ENCODE peak calls at places on chromosomes 5 and 9, in eight cellular contexts. H is body of pancreas, T is fibroblast of lung, D is psoas muscle, X is suprapubic skin, G is kidney, J is A549, R is right atrium auricular region. F is an unnamed sample.

GRCh38 chr5:122076023-122076422 is 2.0 kb downstream of the LOX start:
- DNase-seq in H (no peak), T (peak; percentile 62), D (no peak), X (no peak), G (no peak), J (no peak), R (no peak), F (no peak)

GRCh38 chr9:98989036-98990000 is 45.6 kb downstream of the COL15A1 start:
- DNase-seq in H (no peak), T (peak; percentile 100), D (peak; percentile 89), X (peak; percentile 86), G (peak; percentile 89), J (peak; percentile 86), R (peak; percentile 96), F (peak; percentile 89)

GRCh38 chr5:137395011-137395755 is 103.9 kb downstream of the SPOCK1 start:
- DNase-seq in H (no peak), T (no peak), D (no peak), X (no peak), G (no peak), J (no peak), R (no peak), F (no peak)

GRCh38 chr9:130912932-130913598 is 16.5 kb upstream of the QRFP start:
- DNase-seq in H (no peak), T (peak; percentile 81), D (peak; percentile 87), X (no peak), G (peak; percentile 88), J (no peak), R (peak; percentile 75), F (no peak)

GRCh38 chr5:169146158-169146557 is 154.8 kb downstream of the SLIT3 start:
- DNase-seq in H (no peak), T (no peak), D (peak; percentile 59), X (peak; percentile 82), G (no peak), J (no peak), R (no peak), F (no peak)

GRCh38 chr5:32753765-32754164 is 42.6 kb downstream of the NPR3 start:
- DNase-seq in H (no peak), T (peak; percentile 60), D (no peak), X (no peak), G (no peak), J (no peak), R (no peak), F (no peak)

GRCh38 chr5:28403846-28404245 is 1365.5 kb upstream of the CDH9 start:
- DNase-seq in H (no peak), T (no peak), D (no peak), X (no peak), G (no peak), J (no peak), R (no peak), F (no peak)

GRCh38 chr9:95266649-95267048 is 50.9 kb downstream of the FANCC start:
- DNase-seq in H (no peak), T (no peak), D (no peak), X (no peak), G (no peak), J (no peak), R (no peak), F (no peak)

GRCh38 chr5:148623101-148623500 is 31.2 kb downstream of the HTR4 start:
- DNase-seq in H (no peak), T (no peak), D (no peak), X (no peak), G (no peak), J (no peak), R (no peak), F (no peak)

GRCh38 chr5:89342106-89342876 is 459.3 kb upstream of the MEF2C start:
- DNase-seq in H (no peak), T (peak; percentile 65), D (no peak), X (no peak), G (no peak), J (no peak), R (no peak), F (no peak)

GRCh38 chr9:134550584-134550983 is 91.0 kb upstream of the COL5A1 start:
- DNase-seq in H (no peak), T (no peak), D (peak; percentile 30), X (no peak), G (peak; percentile 16), J (no peak), R (no peak), F (no peak)

GRCh38 chr5:130643321-130643720 is 521.7 kb downstream of the HINT1 start:
- DNase-seq in H (no peak), T (no peak), D (no peak), X (no peak), G (no peak), J (no peak), R (no peak), F (no peak)

GRCh38 chr9:130138791-130139190 is 33.4 kb upstream of the NCS1 start:
- DNase-seq in H (peak; percentile 18), T (peak; percentile 96), D (peak; percentile 70), X (peak; percentile 73), G (no peak), J (no peak), R (peak; percentile 80), F (peak; percentile 78)

GRCh38 chr5:99030871-99031440 is 102.1 kb upstream of the CHD1 start:
- DNase-seq in H (no peak), T (no peak), D (no peak), X (no peak), G (no peak), J (no peak), R (no peak), F (no peak)
- TF ChIP-seq CTCF in H (no peak), T (no peak), D (no peak), X (no peak), G (no peak), J (no peak), R (no peak), F (no peak)

GRCh38 chr9:84866402-84866801 is 196.9 kb downstream of the NTRK2 start:
- DNase-seq in H (no peak), T (no peak), D (no peak), X (no peak), G (no peak), J (no peak), R (no peak), F (no peak)

GRCh38 chr9:84862308-84862707 is 192.8 kb downstream of the NTRK2 start:
- DNase-seq in H (no peak), T (no peak), D (no peak), X (no peak), G (no peak), J (no peak), R (no peak), F (no peak)

GRCh38 chr9:84860423-84861115 is 191.0 kb downstream of the NTRK2 start:
- DNase-seq in H (no peak), T (no peak), D (no peak), X (no peak), G (no peak), J (no peak), R (no peak), F (no peak)

GRCh38 chr9:84863372-84863771 is 193.8 kb downstream of the NTRK2 start:
- DNase-seq in H (no peak), T (no peak), D (no peak), X (no peak), G (no peak), J (no peak), R (no peak), F (no peak)

DNA sequence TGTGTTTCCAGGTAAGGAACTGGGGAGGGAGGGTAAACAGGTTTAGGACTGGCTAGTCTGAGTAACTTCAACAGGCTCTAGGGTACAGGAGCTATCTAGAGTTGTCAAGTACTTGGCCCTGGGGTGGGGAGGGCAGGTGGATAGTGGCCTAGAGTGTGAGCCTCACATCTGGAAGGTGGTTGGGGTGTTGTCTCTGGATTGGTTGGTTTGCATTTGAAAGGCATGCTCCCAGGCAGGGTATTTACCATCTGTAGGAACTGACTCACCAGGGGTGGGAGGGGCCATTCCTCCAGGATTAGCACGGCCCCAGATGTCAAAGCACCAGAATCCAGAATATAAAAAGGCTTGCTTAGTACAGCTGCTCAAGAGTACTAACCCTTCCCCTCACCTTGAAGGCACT is 193.3 kb downstream of the NTRK2 start:
- DNase-seq in H (no peak), T (peak; percentile 4), D (no peak), X (no peak), G (no peak), J (peak; percentile 8), R (no peak), F (no peak)
- H3K27ac ChIP-seq in H (no peak overlapping the region), T (no peak overlapping the region), D (no peak overlapping the region), X (no peak overlapping the region), G (no peak overlapping the region), J (no peak overlapping the region), R (no peak overlapping the region), F (no peak overlapping the region)

GRCh38 chr5:178323961-178324360 is 91.4 kb upstream of the PHYKPL start:
- DNase-seq in H (no peak), T (no peak), D (no peak), X (peak; percentile 42), G (peak; percentile 43), J (no peak), R (no peak), F (no peak)

GRCh38 chr5:178324481-178325310 is 92.1 kb upstream of the PHYKPL start:
- DNase-seq in H (no peak), T (no peak), D (peak; percentile 27), X (no peak), G (peak; percentile 55), J (no peak), R (no peak), F (no peak)

GRCh38 chr5:178323541-178323865 is 90.9 kb upstream of the PHYKPL start:
- DNase-seq in H (no peak), T (no peak), D (no peak), X (peak; percentile 43), G (peak; percentile 42), J (no peak), R (no peak), F (no peak)

GRCh38 chr5:178325311-178326053 is 92.9 kb upstream of the PHYKPL start:
- DNase-seq in H (no peak), T (no peak), D (peak; percentile 30), X (no peak), G (peak; percentile 76), J (no peak), R (no peak), F (no peak)

DNA sequence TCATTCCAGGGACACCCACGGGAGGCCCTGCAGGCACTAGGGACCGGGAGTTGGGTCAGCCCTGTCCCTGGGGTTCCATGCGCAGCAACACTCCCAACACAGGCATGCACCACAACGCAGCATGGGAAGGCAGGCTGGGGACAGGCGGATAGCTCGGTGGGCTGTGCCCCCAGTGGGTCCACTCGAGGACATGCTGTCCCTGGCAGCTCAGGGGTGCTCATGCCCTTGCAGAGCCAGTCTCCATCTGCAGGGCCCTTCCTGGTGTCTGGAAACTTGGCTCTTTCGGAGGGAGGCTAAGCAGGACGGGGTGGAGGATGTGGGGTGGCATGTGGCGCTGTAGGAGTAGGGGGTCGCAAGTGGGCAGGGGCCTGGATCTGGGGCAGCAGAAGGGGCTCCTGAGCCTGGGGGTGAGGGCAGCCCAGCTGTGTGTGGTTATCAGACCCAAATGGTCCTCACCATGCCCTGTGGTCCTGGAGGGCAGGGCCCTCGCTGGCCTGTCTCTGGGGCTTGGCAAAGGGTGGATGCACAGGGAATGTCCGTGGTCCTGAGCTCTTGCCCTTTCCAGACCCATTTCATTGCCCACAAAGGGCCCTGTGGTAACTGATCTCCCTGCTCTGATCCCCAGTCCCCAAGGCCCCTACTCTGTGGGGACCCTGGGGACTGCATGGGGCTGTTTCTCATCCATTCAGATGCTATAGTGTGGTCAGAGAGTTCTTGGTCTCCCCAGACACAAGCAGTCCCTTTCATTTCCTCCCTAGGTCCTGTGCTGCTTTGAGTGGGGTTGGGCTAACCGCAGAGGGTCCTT is 90.3 kb upstream of the PHYKPL start:
- DNase-seq in H (no peak), T (no peak), D (no peak), X (peak; percentile 44), G (peak; percentile 48), J (no peak), R (no peak), F (no peak)
- H3K9me3 ChIP-seq in H (no peaks in the 10 kb centered on the region), T (no peaks in the 10 kb centered on the region), D (no peaks in the 10 kb centered on the region), X (no peaks in the 10 kb centered on the region), G (no peaks in the 10 kb centered on the region), J (no peaks in the 10 kb centered on the region), R (no peaks in the 10 kb centered on the region), F (no peaks in the 10 kb centered on the region)

GRCh38 chr5:159916841-159917761 is 819 bp downstream of the ADRA1B start:
- DNase-seq in H (no peak), T (no peak), D (no peak), X (no peak), G (no peak), J (peak; percentile 39), R (no peak), F (no peak)
- TF ChIP-seq CTCF in H (no peak), T (no peak), D (no peak), X (no peak), G (no peak), J (no peak), R (no peak), F (no peak)